ENCODE peak calls at places on chromosomes 16 and 17, in four cellular contexts. N is neural progenitor cell, R is body of pancreas, D is tibial artery. O is an unnamed sample.

GRCh38 chr17:41813039-41813680 is 356 bp downstream of the FKBP10 start:
- DNase-seq in R (no peak), D (no peak), N (no peak), O (no peak)

GRCh38 chr16:24589997-24590396 is 50.6 kb downstream of the RBBP6 start:
- DNase-seq in D (no peak), N (no peak), R (no peak), O (no peak)

GRCh38 chr16:3646348-3646920 is 8.1 kb upstream of the DNASE1 start:
- DNase-seq in D (no peak), N (no peak), R (peak), O (no peak)

GRCh38 chr17:339193-340061 is 13.2 kb downstream of the RPH3AL start:
- DNase-seq in D (no peak), N (no peak), R (peak), O (no peak)

GRCh38 chr17:3534881-3535252 is 22.7 kb downstream of the TRPV3 start:
- DNase-seq in D (no peak), N (peak), R (no peak), O (peak)

GRCh38 chr17:48641541-48642058 is 15.4 kb upstream of the HOXB9 start:
- DNase-seq in D (no peak), R (no peak), N (peak), O (no peak)

GRCh38 chr16:1696863-1697262 is 9.1 kb upstream of the MAPK8IP3 start:
- DNase-seq in R (no peak), N (no peak), D (no peak), O (no peak)

GRCh38 chr17:41455236-41455635 is 11.9 kb downstream of the KRT32 start:
- DNase-seq in D (no peak), R (no peak), N (no peak), O (no peak)

GRCh38 chr17:61469949-61470348 is 17.7 kb downstream of the TBX4 start:
- DNase-seq in D (no peak), R (no peak), N (no peak), O (no peak)

GRCh38 chr17:36936455-36936934 is 780 bp upstream of the LHX1 start:
- DNase-seq in D (no peak), N (peak), R (no peak), O (no peak)

GRCh38 chr17:67218385-67218950 is 26.5 kb downstream of the HELZ start:
- DNase-seq in N (no peak), D (no peak), R (no peak), O (no peak)

GRCh38 chr17:21008992-21009671 is 33.7 kb downstream of the USP22 start:
- DNase-seq in R (no peak), D (no peak), N (no peak), O (no peak)

GRCh38 chr17:19343671-19344151 is 18.8 kb downstream of the B9D1 start:
- DNase-seq in R (no peak), N (no peak), D (peak), O (no peak)

GRCh38 chr17:3639981-3640596 is 3.5 kb downstream of the CTNS start:
- DNase-seq in N (peak), D (no peak), R (peak), O (peak)

GRCh38 chr16:20916289-20916688 is 15.7 kb downstream of the LYRM1 start:
- DNase-seq in D (no peak), R (no peak), N (no peak), O (no peak)

GRCh38 chr17:44119062-44119461 is 4.4 kb downstream of the HDAC5 start:
- DNase-seq in D (no peak), R (no peak), N (no peak), O (no peak)

GRCh38 chr17:17362531-17362930 is 59.4 kb downstream of the NT5M start:
- DNase-seq in N (no peak), R (no peak), D (no peak), O (no peak)

GRCh38 chr17:17365476-17366110 is 62.4 kb downstream of the NT5M start:
- DNase-seq in R (no peak), D (no peak), N (peak), O (no peak)

GRCh38 chr17:17366235-17366634 is 63.1 kb downstream of the NT5M start:
- DNase-seq in N (no peak), R (no peak), D (no peak), O (no peak)

GRCh38 chr17:17363638-17364337 is 60.6 kb downstream of the NT5M start:
- DNase-seq in N (peak), D (no peak), R (no peak), O (no peak)

DNA sequence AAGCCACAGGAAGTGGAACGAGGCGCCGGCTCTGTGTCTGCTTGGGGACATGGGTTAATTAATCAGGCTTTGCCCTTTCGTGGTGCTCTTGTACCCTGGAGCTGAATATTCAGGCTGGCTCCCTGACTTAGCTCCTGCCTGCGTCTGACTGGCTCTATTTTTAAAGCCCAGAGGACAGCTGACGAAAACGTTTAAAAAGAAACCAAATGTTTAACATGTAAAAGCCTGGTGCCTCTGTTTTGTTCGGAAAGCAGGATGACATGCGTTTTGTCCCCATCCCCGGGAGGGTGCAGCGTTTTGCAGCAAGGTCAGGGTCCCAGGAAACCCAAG is 61.1 kb downstream of the NT5M start:
- DNase-seq in N (peak), D (no peak), R (no peak), O (no peak)
- H3K27ac ChIP-seq in N (no peak), D (no peak), R (no peak), O (no peak)

DNA sequence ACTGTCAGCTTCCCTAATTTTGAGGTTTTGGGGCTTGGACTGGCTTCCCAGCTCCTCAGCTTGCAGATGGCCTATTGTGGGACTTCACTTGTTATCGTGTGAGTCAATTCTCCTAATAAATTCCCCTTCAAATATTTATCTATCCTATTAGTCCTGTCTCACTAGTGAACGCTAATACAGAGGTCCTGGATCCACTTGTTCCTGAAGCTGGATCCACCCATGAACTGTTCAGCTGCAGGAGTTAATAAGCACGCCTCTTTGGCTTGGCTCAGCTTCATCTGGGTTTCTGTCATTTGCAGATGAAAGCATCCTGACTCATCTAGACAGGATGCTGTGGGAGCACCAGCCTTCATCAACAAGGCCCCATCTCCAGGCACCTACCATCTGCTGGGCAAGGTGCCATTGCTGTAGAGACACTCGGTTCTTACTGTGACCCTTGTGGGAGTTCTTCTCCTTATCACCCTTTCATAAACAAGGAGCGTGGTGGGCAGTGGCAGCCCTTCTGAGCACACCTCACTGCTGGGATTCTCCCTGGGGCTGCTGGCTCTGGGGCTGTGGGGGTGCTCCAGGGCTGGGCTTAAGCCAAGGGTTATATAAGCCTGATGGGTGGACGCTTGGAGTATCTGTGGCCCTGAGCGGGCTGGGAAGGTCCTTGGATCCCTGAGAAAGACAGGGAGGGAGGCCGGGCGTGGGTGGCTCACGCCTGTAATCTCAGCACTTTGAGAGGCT is 23.2 kb downstream of the LAT start:
- DNase-seq in N (no peak), R (no peak), D (no peak), O (no peak)
- H3K27ac ChIP-seq in N (no peak), R (no peak), D (no peak), O (no peak)

GRCh38 chr17:80060629-80061028 is 24.2 kb downstream of the CCDC40 start:
- DNase-seq in D (no peak), N (no peak), R (no peak), O (no peak)
- H3K27ac ChIP-seq in D (no peak), N (no peak), R (peak), O (no peak)

DNA sequence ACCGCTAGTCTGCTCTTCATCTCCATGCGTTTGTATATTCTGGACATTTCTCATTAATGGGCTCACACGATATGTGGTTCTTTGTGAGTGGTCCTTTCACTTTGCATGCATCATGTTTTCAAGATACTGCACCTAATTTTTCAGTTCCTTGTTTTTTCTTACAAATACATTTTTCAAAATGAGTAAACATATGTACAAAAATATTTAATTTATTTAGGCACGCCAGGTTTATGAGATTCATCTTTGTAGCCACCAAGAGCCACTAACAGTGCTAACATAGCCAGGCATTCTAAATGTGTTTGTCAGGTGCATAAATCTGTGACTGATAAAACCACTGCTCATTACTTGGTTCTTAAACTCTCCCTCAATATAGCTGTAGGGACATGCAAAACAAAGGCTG is 375.3 kb downstream of the WWOX start:
- DNase-seq in R (no peak), N (no peak), D (no peak), O (no peak)
- H3K27ac ChIP-seq in R (no peak), N (no peak), D (no peak), O (no peak)

O was measured in substantia nigra.